ENCODE peak calls at places on chromosomes 2 and 18, in eight cellular contexts. W, O, M, X, S, T, V and G are unnamed samples. For H3K36me3, the result is how much of the 10 kb centered on the place peaks cover.

GRCh38 chr2:181395871-181396574 is 61.2 kb upstream of the ITGA4 start:
- DNase-seq in W (no peak), O (no peak), M (no peak), X (no peak), S (no peak), T (peak), V (no peak), G (peak)

GRCh38 chr2:156562136-156562535 is 126.0 kb downstream of the GPD2 start:
- DNase-seq in W (no peak), O (no peak), M (no peak), X (no peak), S (no peak), T (no peak), V (no peak), G (no peak)

GRCh38 chr18:8522756-8523155 is 86.5 kb upstream of the RAB12 start:
- DNase-seq in W (no peak), O (no peak), M (no peak), X (no peak), S (no peak), T (no peak), V (no peak), G (no peak)

GRCh38 chr2:127704641-127705243 is 3.4 kb downstream of the SFT2D3 start:
- DNase-seq in W (no peak), O (no peak), M (no peak), X (no peak), S (no peak), T (no peak), V (no peak), G (peak)

GRCh38 chr2:25651066-25651465 is 22.3 kb downstream of the DTNB start:
- DNase-seq in W (peak), O (no peak), M (no peak), X (no peak), S (no peak), T (peak), V (no peak), G (peak)

GRCh38 chr2:65228249-65228750 is 669 bp downstream of the ACTR2 start:
- DNase-seq in W (no peak), O (no peak), M (no peak), X (peak), S (no peak), T (peak), V (no peak), G (no peak)

GRCh38 chr2:60066971-60067370 is 486.5 kb downstream of the BCL11A start:
- DNase-seq in W (no peak), O (no peak), M (no peak), X (no peak), S (no peak), T (no peak), V (no peak), G (no peak)

GRCh38 chr18:42078711-42079110 is 123.7 kb downstream of the PIK3C3 start:
- DNase-seq in W (peak), O (no peak), M (no peak), X (no peak), S (no peak), T (peak), V (no peak), G (no peak)

GRCh38 chr2:108449410-108450200 is 599 bp downstream of the GCC2 start:
- DNase-seq in W (peak), O (no peak), M (no peak), X (peak), S (no peak), T (peak), V (peak), G (peak)

GRCh38 chr18:26510337-26510736 is 38.0 kb downstream of the KCTD1 start:
- DNase-seq in W (no peak), O (no peak), M (no peak), X (no peak), S (no peak), T (no peak), V (no peak), G (peak)

GRCh38 chr18:21741511-21742322 is 1.1 kb downstream of the MIB1 start:
- DNase-seq in W (no peak), O (no peak), M (peak), X (no peak), S (peak), T (peak), V (peak), G (peak)

GRCh38 chr18:8705941-8706544 is 687 bp downstream of the MTCL1 start:
- DNase-seq in W (no peak), O (no peak), M (peak), X (peak), S (peak), T (no peak), V (peak), G (peak)

GRCh38 chr2:68755071-68755470 is 20.5 kb downstream of the ARHGAP25 start:
- DNase-seq in W (no peak), O (no peak), M (no peak), X (no peak), S (no peak), T (no peak), V (no peak), G (peak)

GRCh38 chr2:238024986-238025385 is 35.8 kb upstream of the SCLY start:
- DNase-seq in W (peak), O (no peak), M (no peak), X (no peak), S (no peak), T (peak), V (peak), G (no peak)

GRCh38 chr2:240703417-240704341 is 12.0 kb downstream of the AQP12A start:
- DNase-seq in W (no peak), O (no peak), M (no peak), X (no peak), S (no peak), T (no peak), V (no peak), G (no peak)

GRCh38 chr2:11505652-11506610 is 27.9 kb upstream of the GREB1 start:
- DNase-seq in W (no peak), O (no peak), M (no peak), X (no peak), S (no peak), T (peak), V (no peak), G (no peak)

GRCh38 chr2:191384829-191385228 is 139.6 kb downstream of the MYO1B start:
- DNase-seq in W (no peak), O (no peak), M (no peak), X (no peak), S (no peak), T (no peak), V (no peak), G (peak)
- H3K36me3 ChIP-seq in W (under half), O (under half), M (under half), X (under half), S (half or more), T (under half), V (under half), G (half or more)

DNA sequence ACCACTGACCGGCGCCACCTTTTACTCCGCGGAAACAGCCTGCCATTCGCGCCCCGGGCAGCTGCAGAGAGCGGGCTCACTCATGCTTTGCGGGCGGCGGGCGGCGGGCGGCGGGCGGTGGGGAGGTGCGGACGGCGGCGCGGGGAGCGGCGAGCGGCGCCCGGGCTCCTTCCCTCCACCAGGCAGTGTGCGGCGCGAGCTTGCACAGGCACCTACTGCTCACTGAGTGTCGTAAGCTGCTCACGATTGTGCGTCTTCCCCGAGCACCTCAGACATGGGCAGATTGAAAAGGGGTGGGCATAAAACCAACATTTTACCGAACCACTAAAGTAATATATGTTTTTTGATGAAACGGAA is at the start of gene LRRTM1:
- DNase-seq in W (no peak), O (no peak), M (no peak), X (no peak), S (peak), T (peak), V (peak), G (peak)
- H3K4me3 ChIP-seq in W (peak), O (peak), M (no peak), X (no peak), S (peak), T (no peak), V (peak), G (peak)

GRCh38 chr2:232783278-232783677 is 6.9 kb upstream of the KCNJ13 start:
- DNase-seq in W (no peak), O (no peak), M (no peak), X (no peak), S (no peak), T (no peak), V (no peak), G (no peak)
- H3K36me3 ChIP-seq in W (under half), O (under half), M (under half), X (under half), S (under half), T (under half), V (under half), G (under half)

GRCh38 chr2:47174731-47175361 is 19.7 kb upstream of the STPG4 start:
- DNase-seq in W (no peak), O (no peak), M (no peak), X (peak), S (no peak), T (peak), V (peak), G (peak)

GRCh38 chr2:47169784-47170183 is 14.7 kb upstream of the STPG4 start:
- DNase-seq in W (no peak), O (no peak), M (no peak), X (no peak), S (no peak), T (no peak), V (no peak), G (no peak)

GRCh38 chr2:47172922-47173695 is 18.0 kb upstream of the STPG4 start:
- DNase-seq in W (no peak), O (no peak), M (no peak), X (no peak), S (no peak), T (no peak), V (no peak), G (no peak)

GRCh38 chr2:47173986-47174730 is 19.1 kb upstream of the STPG4 start:
- DNase-seq in W (no peak), O (no peak), M (no peak), X (peak), S (no peak), T (no peak), V (peak), G (peak)

GRCh38 chr2:47172156-47172921 is 17.2 kb upstream of the STPG4 start:
- DNase-seq in W (no peak), O (no peak), M (no peak), X (no peak), S (no peak), T (no peak), V (no peak), G (no peak)
- H3K4me3 ChIP-seq in W (peak), O (peak), M (no peak), X (no peak), S (no peak), T (peak), V (no peak), G (peak)

GRCh38 chr2:217806480-217806760 is 196.4 kb downstream of the TNS1 start:
- DNase-seq in W (no peak), O (no peak), M (no peak), X (no peak), S (no peak), T (no peak), V (no peak), G (no peak)
- H3K36me3 ChIP-seq in W (under half), O (under half), M (under half), X (under half), S (half or more), T (under half), V (half or more), G (half or more)

GRCh38 chr2:164932377-164932776 is 22.9 kb downstream of the SLC38A11 start:
- DNase-seq in W (no peak), O (no peak), M (no peak), X (no peak), S (no peak), T (no peak), V (no peak), G (no peak)
- H3K4me3 ChIP-seq in W (no peak), O (no peak), M (no peak), X (no peak), S (no peak), T (no peak), V (no peak), G (no peak)

GRCh38 chr18:80136679-80137078 is 27.6 kb downstream of the ADNP2 start:
- DNase-seq in W (no peak), O (no peak), M (no peak), X (no peak), S (no peak), T (no peak), V (no peak), G (no peak)
- H3K36me3 ChIP-seq in W (under half), O (under half), M (under half), X (under half), S (half or more), T (under half), V (under half), G (half or more)

GRCh38 chr2:37666772-37667171 is 4.7 kb downstream of the CDC42EP3 start:
- DNase-seq in W (no peak), O (no peak), M (no peak), X (no peak), S (no peak), T (no peak), V (no peak), G (peak)
- H3K4me3 ChIP-seq in W (no peak), O (no peak), M (no peak), X (no peak), S (no peak), T (no peak), V (no peak), G (peak)